ENCODE peak calls at places on chromosomes 7 and 10, in nine cellular contexts. N, O, E, F, V, R, Z, S and W are unnamed samples.

GRCh38 chr10:62895058-62895457 is 78.9 kb upstream of the EGR2 start:
- DNase-seq in R (peak), V (peak), F (no peak), N (no peak), Z (no peak), S (no peak), O (no peak), E (no peak), W (no peak)

GRCh38 chr7:107539824-107540223 is 23.9 kb downstream of the COG5 start:
- DNase-seq in Z (no peak), E (no peak), V (no peak), F (no peak), N (no peak), O (no peak), R (no peak), S (no peak), W (no peak)

GRCh38 chr7:124929467-124930172 is at the start of gene POT1:
- DNase-seq in N (peak), F (peak), E (peak), V (peak), S (peak), R (peak), O (peak), Z (peak), W (peak)

GRCh38 chr7:30448461-30449189 is 30.0 kb downstream of the NOD1 start:
- DNase-seq in S (no peak), E (no peak), F (no peak), R (no peak), N (peak), Z (no peak), O (no peak), V (no peak), W (no peak)

GRCh38 chr10:21675157-21675796 is 141.2 kb downstream of the MLLT10 start:
- DNase-seq in O (no peak), Z (no peak), F (peak), N (peak), S (peak), V (peak), R (peak), E (no peak), W (no peak)

GRCh38 chr7:151776446-151776845 is 100.5 kb downstream of the PRKAG2 start:
- DNase-seq in V (no peak), F (no peak), N (no peak), O (no peak), E (no peak), Z (no peak), R (no peak), S (no peak), W (no peak)

GRCh38 chr7:30548762-30549344 is 44.2 kb upstream of the GGCT start:
- DNase-seq in F (peak), Z (peak), O (peak), N (peak), V (peak), R (peak), S (peak), E (peak), W (peak)

GRCh38 chr10:12353399-12354027 is 4.2 kb downstream of the CAMK1D start:
- DNase-seq in R (no peak), F (no peak), E (no peak), N (no peak), Z (no peak), S (no peak), V (no peak), O (no peak), W (no peak)

GRCh38 chr7:31373337-31374289 is 33.1 kb upstream of the NEUROD6 start:
- DNase-seq in V (peak), R (peak), Z (no peak), S (peak), E (no peak), O (peak), N (peak), F (no peak), W (no peak)

GRCh38 chr10:27143686-27144085 is 10.5 kb downstream of the YME1L1 start:
- DNase-seq in N (no peak), F (no peak), O (no peak), R (no peak), Z (no peak), V (no peak), E (no peak), S (no peak), W (no peak)

GRCh38 chr7:107164092-107164491 is 4.7 kb upstream of the HBP1 start:
- DNase-seq in E (no peak), Z (no peak), V (no peak), S (no peak), O (no peak), N (no peak), R (no peak), F (no peak), W (no peak)

GRCh38 chr7:140165422-140165821 is 11.4 kb downstream of the KDM7A start:
- DNase-seq in E (no peak), O (no peak), R (peak), V (peak), S (no peak), Z (no peak), N (no peak), F (peak), W (no peak)

GRCh38 chr7:102120666-102121065 is 166.0 kb upstream of the SH2B2 start:
- DNase-seq in E (no peak), N (no peak), O (no peak), F (no peak), V (no peak), S (no peak), R (no peak), Z (no peak), W (no peak)

GRCh38 chr7:102129636-102130370 is 156.9 kb upstream of the SH2B2 start:
- DNase-seq in S (no peak), E (no peak), F (no peak), N (no peak), Z (no peak), V (no peak), R (no peak), O (no peak), W (no peak)

GRCh38 chr7:102122026-102122425 is 164.6 kb upstream of the SH2B2 start:
- DNase-seq in Z (no peak), N (no peak), R (peak), E (no peak), S (no peak), F (peak), V (peak), O (no peak), W (no peak)

GRCh38 chr7:102128303-102128702 is 158.4 kb upstream of the SH2B2 start:
- DNase-seq in N (no peak), S (no peak), F (no peak), E (no peak), O (no peak), Z (no peak), R (no peak), V (no peak), W (no peak)

GRCh38 chr7:102125127-102125561 is 161.5 kb upstream of the SH2B2 start:
- DNase-seq in V (peak), O (peak), R (peak), E (no peak), N (no peak), Z (no peak), F (peak), S (peak), W (no peak)
- TF ChIP-seq CTCF in V (no peak), O (no peak), R (no peak), E (no peak), N (peak), Z (no peak), F (peak), S (no peak), W (no peak)

DNA sequence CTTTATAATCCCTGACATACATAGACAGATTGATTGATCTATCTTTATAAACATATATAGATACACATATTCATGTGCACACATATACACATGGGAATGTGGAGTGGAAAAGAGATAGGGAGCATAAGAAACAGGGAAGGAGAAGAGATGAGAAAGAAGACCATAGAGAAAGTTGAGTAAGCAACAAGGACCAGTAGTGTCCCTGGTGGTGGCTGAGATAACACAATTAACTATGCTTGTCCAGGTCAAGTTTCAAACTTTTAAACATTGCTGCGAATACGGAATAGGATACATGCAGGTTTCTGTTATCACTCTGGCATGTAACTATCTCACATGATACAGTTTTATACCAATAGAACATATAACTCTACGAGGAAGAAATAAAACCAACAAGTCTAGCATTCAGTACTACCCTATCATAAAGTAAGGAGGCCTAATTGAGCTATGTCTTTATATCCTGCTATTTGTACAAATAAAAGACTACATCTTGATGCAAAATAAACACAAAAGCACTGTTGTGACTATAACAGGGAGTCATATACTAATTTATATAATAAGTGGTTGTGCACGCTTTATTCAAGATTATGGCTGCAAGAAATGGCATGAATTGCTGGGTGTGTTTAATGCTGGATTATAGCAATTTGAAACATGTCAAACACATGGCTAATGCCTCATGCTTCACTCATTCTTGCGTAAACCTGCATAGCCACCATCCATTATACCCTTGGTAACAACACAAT is 8.0 kb downstream of the FOXP2 start:
- DNase-seq in Z (no peak), S (no peak), F (no peak), O (no peak), E (no peak), R (peak), N (no peak), V (no peak), W (no peak)
- TF ChIP-seq CTCF in Z (no peak), S (peak), F (peak), O (no peak), E (no peak), R (peak), N (peak), V (peak), W (no peak)

DNA sequence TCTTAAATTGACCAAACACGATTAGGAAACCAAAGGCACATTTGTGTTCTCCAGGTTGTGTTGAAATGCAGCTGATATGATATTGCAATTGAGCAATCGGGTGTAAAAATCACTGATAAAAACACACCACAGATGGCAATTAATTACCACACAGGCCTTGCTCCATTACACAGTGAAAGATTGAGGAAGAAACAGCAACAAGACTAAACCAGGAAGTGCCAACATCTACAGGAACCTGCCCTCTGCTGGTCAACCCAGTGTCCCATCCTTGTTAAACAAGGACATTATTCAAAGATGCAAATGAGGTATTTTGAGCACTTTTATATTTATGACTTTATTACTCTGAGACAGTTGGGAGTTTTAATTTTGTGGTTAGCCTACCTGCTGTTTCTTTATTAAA is 765.6 kb upstream of the GHITM start:
- DNase-seq in R (no peak), O (no peak), E (no peak), F (no peak), Z (no peak), S (peak), N (peak), V (no peak), W (no peak)
- TF ChIP-seq CTCF in R (no peak), O (no peak), E (no peak), F (peak), Z (no peak), S (peak), N (peak), V (peak), W (no peak)

GRCh38 chr7:103947026-103947655 is 42.3 kb downstream of the RELN start:
- DNase-seq in N (peak), E (no peak), O (no peak), R (no peak), F (no peak), S (no peak), Z (no peak), V (peak), W (no peak)
- TF ChIP-seq CTCF in N (no peak), E (no peak), O (no peak), R (no peak), F (no peak), S (no peak), Z (no peak), V (no peak), W (no peak)

GRCh38 chr7:47787249-47788069 is 160.8 kb downstream of the PKD1L1 start:
- DNase-seq in F (peak), Z (no peak), V (no peak), O (no peak), N (no peak), E (no peak), S (no peak), R (no peak), W (no peak)

GRCh38 chr7:47783456-47784240 is 164.6 kb downstream of the PKD1L1 start:
- DNase-seq in R (peak), E (no peak), S (no peak), Z (no peak), N (no peak), F (peak), V (peak), O (no peak), W (no peak)

GRCh38 chr7:47788083-47788482 is 160.2 kb downstream of the PKD1L1 start:
- DNase-seq in E (no peak), S (no peak), Z (no peak), N (no peak), R (no peak), O (no peak), V (no peak), F (no peak), W (no peak)

GRCh38 chr7:47785923-47786556 is 162.2 kb downstream of the PKD1L1 start:
- DNase-seq in S (no peak), V (no peak), F (no peak), O (no peak), R (peak), N (no peak), E (no peak), Z (no peak), W (no peak)

GRCh38 chr7:47786557-47787248 is 161.6 kb downstream of the PKD1L1 start:
- DNase-seq in O (peak), E (no peak), R (peak), S (peak), Z (no peak), F (peak), V (peak), N (no peak), W (peak)
- TF ChIP-seq CTCF in O (no peak), E (no peak), R (no peak), S (no peak), Z (no peak), F (peak), V (no peak), N (no peak), W (no peak)

GRCh38 chr10:132788180-132788830 is 2.4 kb upstream of the NKX6-2 start:
- DNase-seq in Z (no peak), E (no peak), V (peak), R (peak), S (peak), O (no peak), N (peak), F (no peak), W (no peak)
- TF ChIP-seq CTCF in Z (no peak), E (no peak), V (no peak), R (no peak), S (no peak), O (no peak), N (peak), F (peak), W (no peak)

DNA sequence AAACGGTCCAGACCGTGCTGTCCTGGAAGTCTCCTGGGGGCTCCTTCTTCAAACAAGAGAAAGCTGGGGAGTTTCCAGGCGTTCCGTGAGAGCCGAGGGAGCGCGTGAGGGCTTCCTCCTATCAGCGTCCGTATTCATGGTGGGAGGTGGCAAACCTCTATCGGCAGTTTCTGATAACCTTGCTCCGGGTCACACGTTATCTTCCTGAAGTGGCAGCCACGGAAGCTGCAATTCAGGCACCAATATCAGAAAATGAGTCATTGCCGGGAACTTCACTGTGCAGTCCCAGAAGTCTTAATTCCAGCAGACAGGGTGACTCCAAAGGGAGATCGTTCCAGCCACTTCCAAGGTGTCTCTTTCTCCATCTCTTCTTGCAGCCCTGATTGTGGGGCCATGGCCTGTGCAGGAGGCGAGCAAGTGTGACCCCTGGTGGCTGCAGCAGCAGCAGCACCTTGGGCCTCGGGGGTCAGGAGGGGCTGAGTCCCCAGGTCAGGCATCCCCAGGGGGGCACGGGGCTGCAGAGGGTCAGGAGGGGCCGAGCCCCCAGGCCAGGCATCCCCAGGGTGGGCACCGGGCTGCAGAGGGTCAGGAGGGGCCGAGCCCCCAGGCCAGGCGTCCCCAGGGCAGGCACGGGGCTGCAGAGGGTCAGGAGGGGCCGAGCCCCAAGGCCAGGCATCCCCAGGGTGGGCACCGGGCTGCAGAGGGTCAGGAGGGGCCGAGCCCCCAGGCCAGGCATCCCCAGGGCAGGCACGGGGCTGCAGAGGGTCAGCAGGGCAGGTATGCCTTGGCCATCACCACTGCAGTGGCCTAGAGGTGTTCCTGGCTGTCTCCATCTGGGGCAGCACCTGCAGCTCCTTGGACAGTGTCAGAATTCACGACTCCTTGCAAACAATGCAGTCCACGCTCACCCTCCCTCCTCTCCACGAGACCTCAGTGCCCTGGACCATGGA is 538.7 kb downstream of the DNAJB6 start:
- DNase-seq in S (peak), E (peak), V (peak), N (peak), Z (no peak), R (no peak), O (no peak), F (no peak), W (no peak)
- TF ChIP-seq CTCF in S (peak), E (peak), V (peak), N (no peak), Z (no peak), R (no peak), O (peak), F (peak), W (no peak)

DNA sequence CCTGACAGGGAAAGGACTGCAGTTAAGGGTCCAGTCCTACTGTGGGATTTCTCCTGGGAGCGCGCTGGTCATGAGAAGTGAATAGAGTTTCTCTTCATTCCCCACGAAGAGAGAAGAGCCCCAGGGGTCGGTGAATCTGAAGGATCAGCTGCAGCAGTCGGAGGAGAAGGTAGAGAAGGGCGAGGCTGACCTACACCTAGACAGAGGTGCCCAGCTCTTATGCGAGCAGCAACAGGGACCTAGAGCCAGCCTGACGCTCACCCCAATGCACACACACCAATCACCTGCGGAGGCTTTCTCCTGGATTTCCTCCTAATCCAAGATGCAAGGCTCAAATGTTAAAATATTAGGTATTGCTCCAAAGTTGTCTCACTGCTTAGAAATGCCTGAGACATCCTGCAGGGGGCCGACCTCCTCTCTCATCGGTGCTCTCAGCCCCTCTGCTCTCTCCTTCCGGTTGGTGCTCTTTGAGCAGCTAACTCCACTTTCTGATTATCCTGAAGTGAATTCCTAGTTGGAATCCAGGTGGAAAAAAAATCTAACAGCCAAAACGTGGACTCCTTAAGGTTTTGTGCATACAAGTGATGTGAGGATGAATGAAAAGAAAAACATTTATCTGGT is 176.4 kb downstream of the AHR start:
- DNase-seq in R (no peak), S (peak), N (peak), E (no peak), Z (no peak), F (no peak), V (no peak), O (no peak), W (no peak)
- TF ChIP-seq CTCF in R (no peak), S (no peak), N (peak), E (no peak), Z (no peak), F (peak), V (peak), O (no peak), W (no peak)